ENCODE peak calls at places on chromosomes 1 and 21, in four cellular contexts. One of them, this sample, is unnamed.
A peak's percentile ranks its signal among the peaks of the same experiment; 100 is the strongest.

GRCh38 chr21:28402616-28402989 is 590.1 kb downstream of the LTN1 start:
- DNase-seq in K562: no peak
- DNase-seq in GM12878: no peak
- DNase-seq in HepG2: no peak
- DNase-seq in this sample: no peak

GRCh38 chr1:229582011-229582694 is 23.6 kb upstream of the ABCB10 start:
- DNase-seq in K562: no peak
- DNase-seq in HepG2: peak; percentile 50
- DNase-seq in GM12878: no peak
- DNase-seq in this sample: no peak

GRCh38 chr1:9410737-9411297 is 118.1 kb downstream of the SPSB1 start:
- DNase-seq in GM12878: peak; percentile 69
- DNase-seq in HepG2: peak; percentile 39
- DNase-seq in K562: no peak
- DNase-seq in this sample: no peak

GRCh38 chr1:7404046-7404742 is 366.9 kb upstream of the VAMP3 start:
- DNase-seq in K562: no peak
- DNase-seq in GM12878: no peak
- DNase-seq in HepG2: no peak
- DNase-seq in this sample: no peak

GRCh38 chr1:84406209-84406917 is 8.1 kb downstream of the DNASE2B start:
- DNase-seq in GM12878: no peak
- DNase-seq in HepG2: no peak
- DNase-seq in K562: no peak
- DNase-seq in this sample: peak; percentile 29

GRCh38 chr1:198904356-198904755 is 265.5 kb downstream of the PTPRC start:
- DNase-seq in K562: no peak
- DNase-seq in GM12878: no peak
- DNase-seq in HepG2: no peak
- DNase-seq in this sample: no peak

GRCh38 chr1:59678809-59679228 is 135.9 kb upstream of the HOOK1 start:
- DNase-seq in HepG2: no peak
- DNase-seq in GM12878: no peak
- DNase-seq in K562: no peak
- DNase-seq in this sample: peak; percentile 32

GRCh38 chr1:64147759-64148158 is 55.7 kb upstream of the UBE2U start:
- DNase-seq in K562: no peak
- DNase-seq in GM12878: no peak
- DNase-seq in HepG2: no peak
- DNase-seq in this sample: no peak

GRCh38 chr1:67937651-67938050 is 104.4 kb upstream of the GNG12 start:
- DNase-seq in K562: no peak
- DNase-seq in HepG2: no peak
- DNase-seq in GM12878: no peak
- DNase-seq in this sample: no peak

GRCh38 chr1:43272161-43272560 is 2.4 kb downstream of the TMEM125 start:
- DNase-seq in GM12878: no peak
- DNase-seq in HepG2: no peak
- DNase-seq in K562: no peak
- DNase-seq in this sample: no peak

GRCh38 chr1:206708882-206709281 is 24.2 kb downstream of the MAPKAPK2 start:
- DNase-seq in K562: no peak
- DNase-seq in GM12878: no peak
- DNase-seq in HepG2: no peak
- DNase-seq in this sample: peak; percentile 29

GRCh38 chr1:206706298-206706791 is 21.6 kb downstream of the MAPKAPK2 start:
- DNase-seq in HepG2: no peak
- DNase-seq in K562: no peak
- DNase-seq in GM12878: no peak
- DNase-seq in this sample: no peak

GRCh38 chr1:206706806-206707205 is 22.1 kb downstream of the MAPKAPK2 start:
- DNase-seq in K562: no peak
- DNase-seq in HepG2: no peak
- DNase-seq in GM12878: no peak
- DNase-seq in this sample: no peak

GRCh38 chr1:206709322-206709721 is 24.6 kb downstream of the MAPKAPK2 start:
- DNase-seq in GM12878: no peak
- DNase-seq in HepG2: no peak
- DNase-seq in K562: no peak
- DNase-seq in this sample: no peak

GRCh38 chr1:206708058-206708457 is 23.4 kb downstream of the MAPKAPK2 start:
- DNase-seq in K562: no peak
- DNase-seq in HepG2: peak; percentile 32
- DNase-seq in GM12878: no peak
- DNase-seq in this sample: no peak
- TF ChIP-seq CHD4 in K562: no peak
- TF ChIP-seq CHD4 in HepG2: no peak
- TF ChIP-seq CHD4 in GM12878: no peak
- TF ChIP-seq CHD4 in this sample: no peak

DNA sequence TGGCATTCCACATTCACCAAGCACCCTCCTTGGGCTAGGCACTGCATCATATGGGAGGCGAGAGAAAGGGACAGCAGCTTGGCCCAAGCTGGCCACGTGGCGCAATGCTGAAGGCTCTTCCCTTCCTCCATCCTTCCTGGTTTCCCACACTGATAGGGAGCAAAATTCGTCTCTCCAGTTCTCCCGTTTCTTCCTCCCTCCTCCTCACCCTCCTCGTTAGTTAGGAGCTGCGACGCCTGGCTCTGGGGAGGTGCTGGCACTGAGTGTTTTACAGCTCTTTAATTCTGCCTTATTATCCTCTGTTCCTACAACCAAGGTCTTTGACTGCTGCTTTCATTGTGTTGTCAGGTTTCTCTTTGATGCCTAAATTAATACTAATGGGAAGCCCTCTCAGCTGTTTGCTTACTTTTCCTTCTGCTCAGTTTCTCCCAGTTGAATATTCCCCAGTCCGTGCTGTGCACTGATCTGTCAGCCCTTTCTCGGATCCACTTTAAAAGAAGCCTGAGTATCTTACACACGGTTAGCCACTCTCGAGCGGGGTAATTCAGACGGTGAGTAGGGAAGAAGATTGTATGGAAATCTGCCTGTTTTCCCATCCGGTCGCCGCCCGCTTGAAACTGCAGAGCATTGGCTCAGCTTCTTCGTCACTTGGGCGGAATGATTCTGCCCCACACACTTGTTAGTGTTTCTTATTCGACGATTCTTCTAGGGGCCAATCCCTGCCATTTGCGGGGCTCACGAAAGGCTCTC is 56.2 kb upstream of the SMYD2 start:
- DNase-seq in K562: no peak
- DNase-seq in GM12878: no peak
- DNase-seq in HepG2: no peak
- DNase-seq in this sample: no peak
- TF ChIP-seq CHD4 in K562: no peak
- TF ChIP-seq CHD4 in GM12878: no peak
- TF ChIP-seq CHD4 in HepG2: no peak
- TF ChIP-seq CHD4 in this sample: no peak

GRCh38 chr1:89809556-89809955 is 11.3 kb upstream of the LRRC8D start:
- DNase-seq in HepG2: no peak
- DNase-seq in GM12878: no peak
- DNase-seq in K562: no peak
- DNase-seq in this sample: no peak

GRCh38 chr1:89810302-89810701 is 10.5 kb upstream of the LRRC8D start:
- DNase-seq in GM12878: no peak
- DNase-seq in HepG2: no peak
- DNase-seq in K562: no peak
- DNase-seq in this sample: no peak

GRCh38 chr1:89806612-89807011 is 14.2 kb upstream of the LRRC8D start:
- DNase-seq in K562: no peak
- DNase-seq in HepG2: no peak
- DNase-seq in GM12878: no peak
- DNase-seq in this sample: no peak

GRCh38 chr1:89810880-89811279 is 10.0 kb upstream of the LRRC8D start:
- DNase-seq in K562: no peak
- DNase-seq in HepG2: peak; percentile 78
- DNase-seq in GM12878: no peak
- DNase-seq in this sample: no peak

DNA sequence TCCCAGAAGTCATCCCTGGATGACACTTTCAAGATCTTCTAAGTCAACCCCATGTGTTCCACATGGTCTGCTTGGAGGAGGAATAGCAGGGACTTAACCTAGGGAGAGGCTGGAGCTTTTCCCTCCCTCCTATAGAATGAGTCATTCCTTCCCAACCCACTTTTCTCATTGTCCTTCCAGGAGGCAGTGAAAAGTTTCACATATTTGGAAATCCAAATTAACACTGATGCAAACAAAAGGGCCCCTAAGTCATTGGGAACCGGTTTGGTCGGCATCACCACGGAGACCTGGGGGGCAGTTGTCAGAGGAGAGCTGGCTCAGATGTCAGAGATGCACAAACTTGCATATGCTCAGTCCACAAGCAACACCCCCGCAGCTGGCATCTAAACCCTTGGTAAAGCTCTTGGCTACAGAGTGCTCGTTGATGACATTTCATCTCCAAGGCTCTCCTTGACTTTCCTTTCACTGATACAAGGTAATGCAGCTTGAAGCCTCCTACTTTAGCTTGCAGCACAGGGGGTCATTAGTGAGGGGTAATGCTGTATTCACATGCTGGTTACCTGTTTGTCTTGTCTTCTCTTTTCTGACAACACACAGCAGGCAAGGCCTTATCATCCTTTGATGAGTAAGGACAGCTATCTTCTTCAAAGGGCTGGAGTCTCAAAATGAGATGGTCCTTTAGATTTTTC is 12.3 kb upstream of the LRRC8D start:
- DNase-seq in HepG2: peak; percentile 44
- DNase-seq in GM12878: no peak
- DNase-seq in K562: no peak
- DNase-seq in this sample: no peak
- TF ChIP-seq CHD4 in HepG2: no peak
- TF ChIP-seq CHD4 in GM12878: no peak
- TF ChIP-seq CHD4 in K562: no peak
- TF ChIP-seq CHD4 in this sample: no peak

DNA sequence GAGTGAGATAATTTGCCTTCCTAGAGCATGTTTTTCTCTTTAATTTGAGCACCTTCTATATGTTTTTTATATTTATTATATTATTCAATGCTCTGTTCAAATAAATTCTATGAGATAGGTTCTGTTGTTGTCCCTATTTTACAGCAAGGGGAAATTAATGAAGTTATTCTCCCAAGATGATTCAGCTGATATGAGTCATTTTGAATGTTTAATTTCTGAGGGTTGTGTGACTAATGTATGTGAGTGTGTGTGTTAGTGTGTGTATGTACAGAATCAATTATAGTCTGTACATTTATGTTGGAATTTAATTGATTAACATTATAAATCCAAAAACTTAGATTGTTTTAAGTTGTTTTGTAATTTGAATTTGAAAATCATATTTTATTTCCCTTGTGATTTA is 1536.7 kb upstream of the B3GALT2 start:
- DNase-seq in GM12878: no peak
- DNase-seq in HepG2: no peak
- DNase-seq in K562: no peak
- DNase-seq in this sample: no peak
- TF ChIP-seq CHD4 in GM12878: no peak
- TF ChIP-seq CHD4 in HepG2: no peak
- TF ChIP-seq CHD4 in K562: no peak
- TF ChIP-seq CHD4 in this sample: no peak

GRCh38 chr1:66243548-66244130 is 290.3 kb upstream of the SGIP1 start:
- DNase-seq in GM12878: no peak
- DNase-seq in HepG2: no peak
- DNase-seq in K562: no peak
- DNase-seq in this sample: no peak
- TF ChIP-seq CHD4 in GM12878: no peak
- TF ChIP-seq CHD4 in HepG2: no peak
- TF ChIP-seq CHD4 in K562: no peak
- TF ChIP-seq CHD4 in this sample: no peak

GRCh38 chr1:53725238-53725689 is 13.7 kb downstream of the GLIS1 start:
- DNase-seq in HepG2: peak; percentile 15
- DNase-seq in GM12878: no peak
- DNase-seq in K562: no peak
- DNase-seq in this sample: peak; percentile 14
- TF ChIP-seq CHD4 in HepG2: no peak
- TF ChIP-seq CHD4 in GM12878: no peak
- TF ChIP-seq CHD4 in K562: no peak
- TF ChIP-seq CHD4 in this sample: no peak

GRCh38 chr1:89889336-89889640 is 68.5 kb downstream of the LRRC8D start:
- DNase-seq in HepG2: no peak
- DNase-seq in K562: no peak
- DNase-seq in GM12878: no peak
- DNase-seq in this sample: no peak

GRCh38 chr1:89887270-89887669 is 66.4 kb downstream of the LRRC8D start:
- DNase-seq in K562: no peak
- DNase-seq in GM12878: no peak
- DNase-seq in HepG2: peak; percentile 90
- DNase-seq in this sample: no peak

GRCh38 chr1:89892816-89893215 is 72.0 kb downstream of the LRRC8D start:
- DNase-seq in HepG2: no peak
- DNase-seq in K562: no peak
- DNase-seq in GM12878: no peak
- DNase-seq in this sample: no peak

GRCh38 chr1:89888480-89889335 is 67.9 kb downstream of the LRRC8D start:
- DNase-seq in HepG2: no peak
- DNase-seq in GM12878: no peak
- DNase-seq in K562: no peak
- DNase-seq in this sample: no peak

DNA sequence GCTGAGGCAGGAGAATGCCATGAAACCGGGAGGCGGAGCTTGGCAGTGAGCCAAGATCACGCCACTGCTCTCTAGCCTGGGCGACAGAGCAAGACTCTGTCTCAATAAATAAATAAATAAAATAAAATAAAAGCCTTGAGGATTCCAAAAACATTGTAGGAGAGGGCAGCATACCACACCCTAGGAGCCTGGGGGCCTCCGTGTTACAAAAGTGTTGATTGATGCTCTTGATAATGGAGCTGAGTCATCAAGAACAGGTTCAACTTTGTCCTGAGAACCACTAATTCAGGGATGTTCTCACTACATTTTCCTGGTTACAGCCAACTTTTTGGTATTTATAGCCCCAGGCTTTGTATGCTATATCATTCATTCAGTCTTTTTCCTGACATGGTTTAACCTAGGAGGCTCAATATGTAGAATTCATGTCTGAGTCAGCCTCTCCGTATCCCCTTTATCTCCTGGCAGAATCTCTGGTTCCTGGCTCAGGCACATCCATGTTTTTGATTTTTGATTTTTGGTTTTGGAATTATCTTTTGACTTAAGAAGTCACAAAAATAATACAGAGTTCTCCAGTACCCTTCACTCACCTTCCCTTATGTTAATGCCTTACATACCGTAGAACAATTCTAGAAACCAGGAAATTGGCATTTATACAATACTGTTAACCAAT is 69.4 kb downstream of the LRRC8D start:
- DNase-seq in GM12878: no peak
- DNase-seq in K562: no peak
- DNase-seq in HepG2: no peak
- DNase-seq in this sample: peak; percentile 49
- TF ChIP-seq CHD4 in GM12878: no peak
- TF ChIP-seq CHD4 in K562: peak; percentile 10
- TF ChIP-seq CHD4 in HepG2: no peak
- TF ChIP-seq CHD4 in this sample: no peak

This sample was measured in A549.